ENCODE peak calls at places on chromosomes 3 and 15, in seven cellular contexts. U is neuronal stem cell, N is trophoblast cell, X is IMR-90, R is H9, P is mesenchymal stem cell, Y is H1. G is an unnamed sample.

GRCh38 chr3:25532763-25533162 is 104.7 kb downstream of the RARB start:
- DNase-seq in P (no peak), X (peak), Y (peak), N (no peak), U (no peak), R (peak), G (peak)

GRCh38 chr15:85044251-85044853 is 62.7 kb downstream of the PDE8A start:
- DNase-seq in U (no peak), N (peak), R (peak), X (peak), Y (no peak), P (peak), G (peak)

GRCh38 chr3:123279121-123279520 is 77.4 kb downstream of the SEC22A start:
- DNase-seq in R (no peak), P (no peak), U (no peak), N (no peak), Y (no peak), X (no peak), G (no peak)

GRCh38 chr3:197615430-197615829 is 59.7 kb upstream of the BDH1 start:
- DNase-seq in Y (no peak), X (no peak), P (peak), U (no peak), R (no peak), N (no peak), G (peak)

GRCh38 chr15:82986442-82986780 is 401 bp downstream of the RAMAC start:
- DNase-seq in N (peak), U (no peak), R (no peak), P (no peak), X (peak), Y (no peak), G (no peak)

GRCh38 chr15:74955017-74955416 is 1.6 kb downstream of the RPP25 start:
- DNase-seq in P (peak), R (no peak), N (no peak), Y (no peak), U (no peak), X (no peak), G (no peak)

GRCh38 chr3:147699175-147699838 is 290.1 kb downstream of the ZIC1 start:
- DNase-seq in P (peak), N (no peak), Y (no peak), U (no peak), X (peak), R (no peak), G (no peak)

GRCh38 chr3:154244644-154245043 is 79.6 kb downstream of the DHX36 start:
- DNase-seq in R (no peak), N (no peak), Y (no peak), U (no peak), P (no peak), X (peak), G (no peak)

GRCh38 chr3:21484323-21485154 is 266.5 kb downstream of the ZNF385D start:
- DNase-seq in X (peak), P (peak), R (peak), U (peak), Y (peak), N (peak), G (peak)

GRCh38 chr15:89912145-89912673 is 543 bp downstream of the ARPIN start:
- DNase-seq in X (no peak), Y (no peak), R (peak), P (peak), N (no peak), U (peak), G (peak)

GRCh38 chr3:2516762-2517441 is 418.2 kb downstream of the CNTN4 start:
- DNase-seq in U (no peak), P (no peak), Y (no peak), X (no peak), N (no peak), R (no peak), G (no peak)

GRCh38 chr3:58383476-58383875 is 50.2 kb downstream of the PDHB start:
- DNase-seq in N (no peak), U (no peak), X (peak), R (no peak), P (peak), Y (no peak), G (no peak)

GRCh38 chr3:151219056-151219455 is 16.0 kb upstream of the GPR171 start:
- DNase-seq in N (no peak), Y (no peak), X (peak), P (peak), U (no peak), R (no peak), G (no peak)

GRCh38 chr15:78107471-78107870 is 15.1 kb downstream of the SH2D7 start:
- DNase-seq in N (no peak), Y (no peak), U (no peak), R (no peak), P (no peak), X (no peak), G (no peak)

GRCh38 chr3:171566803-171567422 is 106.7 kb upstream of the TNIK start:
- DNase-seq in Y (no peak), N (no peak), X (peak), U (peak), R (no peak), P (peak), G (peak)

GRCh38 chr3:147616998-147617619 is 207.9 kb downstream of the ZIC1 start:
- DNase-seq in P (peak), R (no peak), N (no peak), U (no peak), X (peak), Y (no peak), G (peak)

GRCh38 chr3:130411310-130411709 is 65.8 kb downstream of the COL6A5 start:
- DNase-seq in Y (no peak), N (no peak), U (no peak), P (no peak), R (no peak), X (no peak), G (no peak)

GRCh38 chr3:38264307-38264706 is 1.3 kb upstream of the SLC22A13 start:
- DNase-seq in P (no peak), R (no peak), X (no peak), Y (no peak), U (no peak), N (no peak), G (no peak)

GRCh38 chr3:133963657-133964396 is 65.9 kb downstream of the SLCO2A1 start:
- DNase-seq in R (no peak), X (no peak), Y (no peak), U (no peak), N (no peak), P (no peak), G (no peak)

GRCh38 chr3:184924547-184924946 is 112.6 kb downstream of the VPS8 start:
- DNase-seq in N (no peak), Y (no peak), U (no peak), P (no peak), X (no peak), R (no peak), G (no peak)

GRCh38 chr3:106552401-106553043 is 683.7 kb upstream of the CBLB start:
- DNase-seq in X (no peak), N (no peak), U (no peak), Y (no peak), R (no peak), P (no peak), G (peak)

GRCh38 chr15:81174759-81175327 is 21.8 kb upstream of the IL16 start:
- DNase-seq in P (no peak), U (no peak), R (no peak), Y (no peak), N (no peak), X (no peak), G (peak)

GRCh38 chr3:132038198-132038825 is 3.5 kb upstream of the CPNE4 start:
- DNase-seq in Y (no peak), R (no peak), U (no peak), P (peak), N (no peak), X (peak), G (peak)

GRCh38 chr3:10511809-10512494 is 6.6 kb upstream of the ATP2B2 start:
- DNase-seq in Y (no peak), R (no peak), N (no peak), U (no peak), P (peak), X (peak), G (peak)

GRCh38 chr15:100759698-100760356 is 119.8 kb upstream of the ALDH1A3 start:
- DNase-seq in U (no peak), Y (no peak), X (peak), N (peak), P (peak), R (no peak), G (peak)

GRCh38 chr15:22963546-22964125 is 16.5 kb downstream of the CYFIP1 start:
- DNase-seq in U (no peak), P (peak), X (peak), Y (no peak), R (no peak), N (no peak), G (no peak)

DNA sequence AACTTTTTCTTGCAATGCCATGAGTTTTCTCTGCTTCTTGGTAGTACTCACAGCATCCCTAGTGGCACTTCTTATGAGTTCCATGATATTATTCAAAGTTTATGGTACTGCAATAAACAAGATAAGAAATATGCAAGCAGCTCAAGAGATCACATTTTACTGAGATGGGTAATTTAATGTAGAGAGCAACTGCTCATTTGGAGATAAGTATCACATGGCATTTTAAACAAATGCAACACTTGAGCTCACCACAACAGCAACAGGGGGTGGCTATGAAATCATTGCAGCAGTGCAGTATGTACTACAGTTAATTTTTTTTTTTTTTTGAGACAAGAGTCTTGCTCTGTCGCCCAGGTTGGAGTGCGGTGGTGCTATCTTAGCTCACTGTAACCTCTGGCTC is 85.1 kb downstream of the WDR49 start:
- DNase-seq in N (no peak), Y (no peak), X (no peak), R (no peak), P (no peak), U (no peak), G (no peak)
- H3K18ac ChIP-seq in N (no peak), Y (no peak), X (no peak), R (no peak), P (no peak), U (no peak), G (no peak)

GRCh38 chr3:183592820-183593219 is 37.3 kb upstream of the KLHL6 start:
- DNase-seq in Y (no peak), P (no peak), X (no peak), R (no peak), N (no peak), U (no peak), G (peak)

GRCh38 chr3:183591881-183592521 is 36.5 kb upstream of the KLHL6 start:
- DNase-seq in N (no peak), P (no peak), R (no peak), X (no peak), Y (no peak), U (no peak), G (peak)

GRCh38 chr3:183594636-183595035 is 39.1 kb upstream of the KLHL6 start:
- DNase-seq in R (no peak), U (no peak), N (peak), P (no peak), Y (no peak), X (no peak), G (no peak)

GRCh38 chr3:183597959-183598358 is 37.5 kb upstream of the KLHL24 start:
- DNase-seq in X (no peak), N (no peak), R (no peak), U (no peak), Y (no peak), P (no peak), G (no peak)
- H3K18ac ChIP-seq in X (no peak), N (no peak), R (no peak), U (no peak), Y (no peak), P (no peak), G (no peak)

DNA sequence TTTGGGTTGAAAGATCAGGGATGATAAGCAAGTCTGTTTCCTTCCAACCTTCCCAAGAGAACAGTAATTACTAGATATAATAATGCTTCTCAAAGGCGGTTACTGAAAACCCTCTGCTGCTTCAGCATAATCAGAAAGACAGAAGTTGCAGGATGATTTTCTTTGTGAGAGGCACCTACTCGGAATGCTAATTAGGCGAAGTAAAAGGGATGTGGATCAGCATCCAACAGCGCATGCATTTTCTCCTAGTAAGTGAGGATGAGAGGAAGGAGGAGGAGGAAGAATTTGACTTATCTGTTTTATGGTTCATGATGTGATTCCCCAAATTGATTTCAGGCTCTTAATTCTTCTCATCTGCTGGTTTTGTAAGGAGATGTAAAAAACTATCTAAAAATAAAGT is 118.0 kb downstream of the CACNA2D3 start:
- DNase-seq in N (no peak), X (no peak), P (no peak), Y (no peak), U (no peak), R (no peak), G (no peak)
- H3K18ac ChIP-seq in N (no peak), X (no peak), P (no peak), Y (no peak), U (no peak), R (no peak), G (no peak)

GRCh38 chr15:55970286-55970685 is 23.1 kb downstream of the NEDD4 start:
- DNase-seq in X (no peak), P (no peak), R (no peak), Y (no peak), N (peak), U (no peak), G (no peak)
- H3K18ac ChIP-seq in X (no peak), P (no peak), R (no peak), Y (no peak), N (no peak), U (no peak), G (no peak)

GRCh38 chr15:38035701-38036100 is 101.3 kb downstream of the TMCO5A start:
- DNase-seq in R (no peak), X (no peak), Y (no peak), U (no peak), N (no peak), P (no peak), G (no peak)

GRCh38 chr15:38040615-38041014 is 106.2 kb downstream of the TMCO5A start:
- DNase-seq in P (no peak), Y (no peak), N (no peak), U (no peak), R (no peak), X (no peak), G (no peak)

GRCh38 chr15:38041576-38041975 is 107.1 kb downstream of the TMCO5A start:
- DNase-seq in U (no peak), X (peak), N (no peak), R (no peak), Y (no peak), P (peak), G (peak)

GRCh38 chr15:38036790-38037338 is 102.4 kb downstream of the TMCO5A start:
- DNase-seq in R (no peak), U (no peak), X (no peak), Y (no peak), N (no peak), P (no peak), G (peak)

DNA sequence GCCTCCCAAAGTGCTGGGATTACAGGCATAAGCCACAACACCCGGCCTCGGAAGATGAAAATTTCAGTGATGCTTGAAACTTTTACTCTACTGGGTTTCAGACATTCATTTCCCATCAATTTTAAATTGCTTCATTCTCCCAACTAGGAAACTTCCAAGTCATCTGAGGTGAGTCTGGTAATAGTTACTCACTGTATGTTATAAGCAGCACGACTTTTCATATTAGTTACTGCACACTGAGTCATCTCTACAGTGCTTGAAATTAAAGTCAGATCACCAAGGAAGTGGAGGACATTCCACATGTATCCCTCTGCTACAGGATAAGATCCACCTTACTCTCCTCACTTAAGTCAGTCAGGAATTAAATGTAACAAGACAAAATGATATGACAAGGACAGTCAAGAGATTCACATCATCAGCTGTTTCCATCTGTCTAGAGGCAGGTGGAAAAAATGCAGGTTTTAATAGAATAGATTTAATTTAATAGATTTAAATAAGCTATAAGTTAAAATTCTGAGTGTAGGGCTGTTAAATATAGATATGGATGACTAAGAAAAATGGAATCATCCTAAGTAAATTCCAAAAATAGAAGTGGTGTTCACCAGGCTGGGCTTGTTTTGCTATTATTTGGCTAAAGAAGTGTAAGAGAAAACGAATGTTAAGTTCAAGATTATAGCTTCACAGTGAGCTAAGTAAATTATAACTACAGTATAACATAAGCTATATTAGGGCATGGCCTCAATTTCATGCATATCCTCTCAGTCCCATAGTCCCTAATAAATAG is 104.4 kb downstream of the TMCO5A start:
- DNase-seq in U (no peak), Y (no peak), P (peak), X (peak), N (peak), R (no peak), G (no peak)
- H3K18ac ChIP-seq in U (no peak), Y (no peak), P (no peak), X (peak), N (no peak), R (no peak), G (no peak)

GRCh38 chr3:119644481-119644880 is 15.9 kb downstream of the POPDC2 start:
- DNase-seq in Y (no peak), U (no peak), X (no peak), P (no peak), N (no peak), R (no peak), G (no peak)
- H3K18ac ChIP-seq in Y (no peak), U (no peak), X (no peak), P (no peak), N (no peak), R (no peak), G (no peak)

GRCh38 chr15:63603516-63603915 is 6.3 kb downstream of the FBXL22 start:
- DNase-seq in R (no peak), P (no peak), Y (no peak), U (no peak), N (no peak), X (no peak), G (no peak)

GRCh38 chr15:63602595-63602994 is 5.4 kb downstream of the FBXL22 start:
- DNase-seq in P (no peak), Y (no peak), X (no peak), N (no peak), R (no peak), U (no peak), G (no peak)

GRCh38 chr15:63605816-63606215 is 8.6 kb downstream of the FBXL22 start:
- DNase-seq in X (no peak), P (no peak), N (no peak), R (no peak), U (no peak), Y (no peak), G (no peak)

GRCh38 chr15:63605036-63605435 is 7.8 kb downstream of the FBXL22 start:
- DNase-seq in X (no peak), P (no peak), Y (no peak), U (no peak), N (no peak), R (no peak), G (no peak)

DNA sequence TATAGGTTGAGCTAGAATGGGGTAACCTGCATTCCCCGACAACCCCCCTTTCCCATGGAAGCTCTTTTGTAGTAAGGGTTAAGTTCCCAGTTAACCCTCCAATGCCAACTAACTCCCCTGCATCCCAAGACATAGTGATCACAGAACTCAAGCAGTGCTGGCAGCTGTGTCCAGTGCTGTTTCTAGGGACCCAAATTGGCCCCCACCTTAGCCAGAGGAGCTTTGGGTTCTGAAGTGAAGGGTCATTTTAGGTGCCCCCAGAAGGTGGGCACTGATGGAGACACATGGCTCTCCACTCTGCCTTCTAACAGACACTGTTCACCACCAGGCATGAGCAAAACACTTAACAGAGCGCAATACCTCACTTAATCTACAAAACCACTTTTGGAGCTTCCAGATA is 7.1 kb downstream of the FBXL22 start:
- DNase-seq in X (no peak), U (no peak), R (no peak), Y (no peak), N (no peak), P (no peak), G (no peak)
- H3K18ac ChIP-seq in X (no peak), U (no peak), R (no peak), Y (no peak), N (no peak), P (no peak), G (no peak)

DNA sequence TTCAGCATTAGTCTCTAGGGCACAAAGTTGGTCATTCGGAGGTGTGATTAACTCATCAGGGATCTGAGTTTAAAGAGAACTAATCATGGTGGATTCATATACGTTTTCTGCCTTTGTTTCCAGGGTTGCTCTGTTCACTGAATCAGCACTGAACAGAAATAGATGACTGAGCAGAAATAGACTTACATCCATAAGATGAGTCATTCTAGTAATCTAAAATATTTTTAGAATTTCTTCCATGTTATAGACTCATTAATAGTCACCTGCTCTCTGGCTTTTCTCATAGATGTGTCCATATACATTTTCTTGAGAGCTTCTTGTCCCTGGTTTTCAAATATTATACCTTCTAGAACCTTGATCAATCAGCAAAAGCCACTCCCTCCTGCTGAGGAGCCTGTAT is 837.6 kb upstream of the DPPA4 start:
- DNase-seq in X (peak), R (no peak), P (no peak), Y (no peak), N (no peak), U (no peak), G (no peak)
- H3K18ac ChIP-seq in X (no peak), R (no peak), P (no peak), Y (no peak), N (no peak), U (no peak), G (no peak)

DNA sequence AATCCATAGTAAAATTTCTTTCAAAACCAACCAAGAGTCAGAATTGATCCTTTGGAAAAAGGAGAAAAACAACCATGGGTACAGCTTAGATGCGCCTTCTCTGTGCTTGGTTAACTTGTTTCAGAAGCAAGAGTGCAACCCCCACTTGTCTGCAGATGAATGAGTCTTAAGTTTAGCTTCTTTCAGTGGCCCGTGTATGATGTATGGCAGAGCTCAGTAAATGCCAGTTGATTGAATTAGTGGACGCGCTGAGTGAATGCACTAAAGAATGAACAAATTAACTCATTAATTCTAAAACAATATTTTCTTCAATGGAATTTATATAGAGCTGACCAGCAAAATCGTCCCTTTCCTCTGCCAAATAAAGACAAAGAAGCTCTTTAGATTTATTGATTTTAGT is 67.0 kb upstream of the ARHGEF3 start:
- DNase-seq in P (no peak), X (no peak), Y (no peak), U (no peak), N (no peak), R (no peak), G (no peak)
- H3K18ac ChIP-seq in P (no peak), X (no peak), Y (no peak), U (no peak), N (no peak), R (no peak), G (no peak)